ENCODE peak calls at places on chromosomes 7 and 10, in five cellular contexts. One of them, this sample, is unnamed. For H3K36me3 and H3K4me1, the result is how much of the 10 kb centered on the place peaks cover.

GRCh38 chr7:100219271-100219737 is 445 bp upstream of the PVRIG start:
- DNase-seq in heart left ventricle: no peak
- DNase-seq in CD8-positive, alpha-beta T cell: no peak
- DNase-seq in body of pancreas: no peak
- DNase-seq in ovary: no peak
- DNase-seq in this sample: no peak

GRCh38 chr10:36048236-36048635 is 406.1 kb upstream of the FZD8 start:
- DNase-seq in body of pancreas: no peak
- DNase-seq in ovary: no peak
- DNase-seq in CD8-positive, alpha-beta T cell: no peak
- DNase-seq in heart left ventricle: no peak
- DNase-seq in this sample: no peak

GRCh38 chr7:50690541-50691011 is 92.1 kb downstream of the GRB10 start:
- DNase-seq in CD8-positive, alpha-beta T cell: no peak
- DNase-seq in ovary: no peak
- DNase-seq in heart left ventricle: no peak
- DNase-seq in body of pancreas: no peak
- DNase-seq in this sample: no peak

GRCh38 chr10:118002581-118002980 is 44.2 kb downstream of the RAB11FIP2 start:
- DNase-seq in CD8-positive, alpha-beta T cell: no peak
- DNase-seq in heart left ventricle: no peak
- DNase-seq in ovary: no peak
- DNase-seq in body of pancreas: no peak
- DNase-seq in this sample: no peak

GRCh38 chr10:4662576-4663161 is 163.3 kb upstream of the AKR1E2 start:
- DNase-seq in heart left ventricle: no peak
- DNase-seq in ovary: peak
- DNase-seq in body of pancreas: no peak
- DNase-seq in CD8-positive, alpha-beta T cell: no peak
- DNase-seq in this sample: peak

GRCh38 chr7:47780555-47780954 is 167.7 kb downstream of the PKD1L1 start:
- DNase-seq in heart left ventricle: no peak
- DNase-seq in CD8-positive, alpha-beta T cell: no peak
- DNase-seq in body of pancreas: no peak
- DNase-seq in ovary: no peak
- DNase-seq in this sample: no peak

GRCh38 chr7:114934074-114934473 is 12.2 kb downstream of the MDFIC start:
- DNase-seq in CD8-positive, alpha-beta T cell: no peak
- DNase-seq in ovary: no peak
- DNase-seq in heart left ventricle: no peak
- DNase-seq in body of pancreas: no peak
- DNase-seq in this sample: no peak

GRCh38 chr10:30510184-30510931 is 76.4 kb downstream of the MAP3K8 start:
- DNase-seq in body of pancreas: no peak
- DNase-seq in ovary: no peak
- DNase-seq in CD8-positive, alpha-beta T cell: no peak
- DNase-seq in heart left ventricle: no peak
- DNase-seq in this sample: peak

GRCh38 chr7:23235688-23236280 is 10.8 kb upstream of the GPNMB start:
- DNase-seq in heart left ventricle: no peak
- DNase-seq in CD8-positive, alpha-beta T cell: no peak
- DNase-seq in body of pancreas: no peak
- DNase-seq in ovary: no peak
- DNase-seq in this sample: peak

GRCh38 chr7:141551080-141551772 is at the start of gene AGK:
- DNase-seq in heart left ventricle: peak
- DNase-seq in body of pancreas: peak
- DNase-seq in ovary: peak
- DNase-seq in CD8-positive, alpha-beta T cell: peak
- DNase-seq in this sample: peak

GRCh38 chr10:75972494-75973276 is 541.3 kb downstream of the LRMDA start:
- DNase-seq in body of pancreas: no peak
- DNase-seq in CD8-positive, alpha-beta T cell: no peak
- DNase-seq in ovary: peak
- DNase-seq in heart left ventricle: no peak
- DNase-seq in this sample: no peak

GRCh38 chr10:32161586-32161985 is 105.4 kb upstream of the KIF5B start:
- DNase-seq in CD8-positive, alpha-beta T cell: no peak
- DNase-seq in heart left ventricle: no peak
- DNase-seq in body of pancreas: no peak
- DNase-seq in ovary: no peak
- DNase-seq in this sample: no peak

GRCh38 chr7:20241491-20242261 is 24.5 kb upstream of the MACC1 start:
- DNase-seq in body of pancreas: no peak
- DNase-seq in CD8-positive, alpha-beta T cell: no peak
- DNase-seq in heart left ventricle: no peak
- DNase-seq in ovary: no peak
- DNase-seq in this sample: no peak

GRCh38 chr7:3835102-3835501 is 534.0 kb downstream of the SDK1 start:
- DNase-seq in body of pancreas: no peak
- DNase-seq in CD8-positive, alpha-beta T cell: no peak
- DNase-seq in ovary: no peak
- DNase-seq in heart left ventricle: no peak
- DNase-seq in this sample: no peak

GRCh38 chr7:40865441-40866233 is 730.8 kb downstream of the SUGCT start:
- DNase-seq in ovary: no peak
- DNase-seq in CD8-positive, alpha-beta T cell: no peak
- DNase-seq in body of pancreas: no peak
- DNase-seq in heart left ventricle: no peak
- DNase-seq in this sample: no peak
- H3K36me3 ChIP-seq in ovary: under half
- H3K36me3 ChIP-seq in CD8-positive, alpha-beta T cell: under half
- H3K36me3 ChIP-seq in body of pancreas: under half
- H3K36me3 ChIP-seq in heart left ventricle: under half
- H3K36me3 ChIP-seq in this sample: under half

DNA sequence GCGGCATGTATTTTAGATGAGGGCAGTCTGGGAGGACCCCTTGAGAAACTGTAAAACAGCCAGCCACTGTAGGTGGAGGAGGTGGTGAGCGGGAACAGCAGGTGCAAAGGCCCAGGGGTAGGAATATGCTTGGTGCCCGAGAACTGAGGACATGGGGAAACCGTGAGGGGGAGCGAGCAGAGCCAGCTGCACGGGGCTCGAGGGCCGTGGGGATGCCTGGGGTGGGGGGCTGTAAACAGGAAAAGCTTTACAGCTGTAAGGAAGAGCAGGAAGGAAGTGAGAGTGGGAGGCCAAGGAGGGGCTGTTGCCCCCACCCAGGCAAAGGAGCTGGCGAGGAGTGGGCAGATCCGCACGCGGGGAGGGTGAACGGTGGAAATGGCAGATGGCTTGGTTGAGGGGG is 34.3 kb downstream of the ZMIZ1 start:
- DNase-seq in CD8-positive, alpha-beta T cell: no peak
- DNase-seq in body of pancreas: no peak
- DNase-seq in heart left ventricle: no peak
- DNase-seq in ovary: no peak
- DNase-seq in this sample: no peak
- H3K4me1 ChIP-seq in CD8-positive, alpha-beta T cell: under half
- H3K4me1 ChIP-seq in body of pancreas: half or more
- H3K4me1 ChIP-seq in heart left ventricle: half or more
- H3K4me1 ChIP-seq in ovary: half or more
- H3K4me1 ChIP-seq in this sample: under half

GRCh38 chr10:87659571-87660483 is at the start of gene PAPSS2:
- DNase-seq in CD8-positive, alpha-beta T cell: no peak
- DNase-seq in ovary: peak
- DNase-seq in heart left ventricle: peak
- DNase-seq in body of pancreas: peak
- DNase-seq in this sample: peak
- TF ChIP-seq CTCF in CD8-positive, alpha-beta T cell: no peak
- TF ChIP-seq CTCF in ovary: no peak
- TF ChIP-seq CTCF in heart left ventricle: no peak
- TF ChIP-seq CTCF in body of pancreas: no peak
- TF ChIP-seq CTCF in this sample: no peak

GRCh38 chr10:80153460-80153859 is 20.9 kb downstream of the PLAC9 start:
- DNase-seq in CD8-positive, alpha-beta T cell: no peak
- DNase-seq in body of pancreas: no peak
- DNase-seq in heart left ventricle: no peak
- DNase-seq in ovary: no peak
- DNase-seq in this sample: no peak
- H3K36me3 ChIP-seq in CD8-positive, alpha-beta T cell: under half
- H3K36me3 ChIP-seq in body of pancreas: under half
- H3K36me3 ChIP-seq in heart left ventricle: half or more
- H3K36me3 ChIP-seq in ovary: under half
- H3K36me3 ChIP-seq in this sample: half or more

GRCh38 chr7:131568510-131568909 is 12.1 kb upstream of the PODXL start:
- DNase-seq in CD8-positive, alpha-beta T cell: no peak
- DNase-seq in heart left ventricle: no peak
- DNase-seq in ovary: no peak
- DNase-seq in body of pancreas: no peak
- DNase-seq in this sample: no peak
- H3K4me1 ChIP-seq in CD8-positive, alpha-beta T cell: under half
- H3K4me1 ChIP-seq in heart left ventricle: under half
- H3K4me1 ChIP-seq in ovary: under half
- H3K4me1 ChIP-seq in body of pancreas: under half
- H3K4me1 ChIP-seq in this sample: under half

GRCh38 chr10:98795467-98795866 is 348.7 kb upstream of the HPS1 start:
- DNase-seq in CD8-positive, alpha-beta T cell: no peak
- DNase-seq in body of pancreas: peak
- DNase-seq in heart left ventricle: no peak
- DNase-seq in ovary: no peak
- DNase-seq in this sample: no peak

GRCh38 chr10:98790817-98791216 is 344.1 kb upstream of the HPS1 start:
- DNase-seq in heart left ventricle: no peak
- DNase-seq in CD8-positive, alpha-beta T cell: no peak
- DNase-seq in ovary: no peak
- DNase-seq in body of pancreas: no peak
- DNase-seq in this sample: no peak
- TF ChIP-seq CTCF in heart left ventricle: no peak
- TF ChIP-seq CTCF in CD8-positive, alpha-beta T cell: no peak
- TF ChIP-seq CTCF in ovary: no peak
- TF ChIP-seq CTCF in body of pancreas: no peak
- TF ChIP-seq CTCF in this sample: peak

DNA sequence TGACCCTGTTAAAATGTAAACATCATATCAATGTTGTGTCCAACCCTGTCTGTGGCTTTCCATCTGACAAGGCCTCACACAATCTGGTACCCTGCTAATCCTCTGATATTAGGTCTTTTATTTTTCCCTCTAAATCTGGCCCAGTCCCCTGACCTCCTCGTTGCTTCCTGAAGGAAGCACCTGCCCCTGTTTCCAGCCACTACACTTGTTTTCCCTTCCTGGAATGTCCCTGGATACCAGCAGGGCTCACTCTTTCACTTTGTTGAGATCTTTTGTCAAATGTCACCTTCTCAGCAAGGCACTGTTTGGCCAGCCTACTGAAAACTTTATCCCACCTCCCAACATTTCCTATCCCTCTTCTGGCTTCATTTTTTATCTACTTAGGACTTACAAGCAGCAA is 2.1 kb downstream of the SAMD9L start:
- DNase-seq in body of pancreas: no peak
- DNase-seq in heart left ventricle: no peak
- DNase-seq in ovary: no peak
- DNase-seq in CD8-positive, alpha-beta T cell: no peak
- DNase-seq in this sample: no peak
- H3K36me3 ChIP-seq in body of pancreas: under half
- H3K36me3 ChIP-seq in heart left ventricle: under half
- H3K36me3 ChIP-seq in ovary: under half
- H3K36me3 ChIP-seq in CD8-positive, alpha-beta T cell: under half
- H3K36me3 ChIP-seq in this sample: under half

DNA sequence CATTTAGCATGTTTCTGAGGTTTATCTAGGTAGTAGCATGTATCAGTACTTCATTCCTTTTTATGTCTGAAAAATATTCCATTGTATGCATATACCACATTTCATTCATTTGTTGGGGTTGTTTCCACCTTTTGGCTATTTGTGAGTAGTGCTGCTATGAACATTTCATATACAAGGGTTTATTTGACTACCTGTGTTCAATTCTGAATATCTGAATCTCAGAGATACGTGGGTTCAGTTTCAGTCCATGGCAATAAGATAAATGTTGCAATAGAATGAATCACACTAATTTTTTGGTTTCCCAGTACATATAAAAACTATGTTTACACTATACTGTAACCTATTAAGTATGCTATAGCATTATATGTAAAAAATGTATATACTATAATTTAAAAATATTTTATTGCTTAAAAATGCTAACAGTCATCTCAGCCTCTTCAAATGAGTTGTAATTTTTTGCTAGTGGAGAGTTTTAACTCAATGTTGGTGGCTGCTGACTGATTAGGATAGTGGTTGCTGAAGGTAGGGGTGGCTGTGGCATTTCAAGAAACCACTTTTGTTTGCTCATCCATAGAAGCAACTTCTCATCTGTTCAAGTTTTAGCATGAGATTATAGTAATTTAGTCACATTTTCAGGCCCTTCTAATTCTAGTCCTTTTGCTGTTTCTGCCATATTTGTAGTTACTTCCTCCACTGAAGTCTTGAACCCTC is 13.9 kb downstream of the PLEKHA1 start:
- DNase-seq in ovary: no peak
- DNase-seq in body of pancreas: no peak
- DNase-seq in CD8-positive, alpha-beta T cell: no peak
- DNase-seq in heart left ventricle: no peak
- DNase-seq in this sample: no peak
- H3K4me1 ChIP-seq in ovary: under half
- H3K4me1 ChIP-seq in body of pancreas: under half
- H3K4me1 ChIP-seq in CD8-positive, alpha-beta T cell: under half
- H3K4me1 ChIP-seq in heart left ventricle: under half
- H3K4me1 ChIP-seq in this sample: under half

GRCh38 chr10:68792115-68792514 is 35.2 kb upstream of the STOX1 start:
- DNase-seq in ovary: no peak
- DNase-seq in heart left ventricle: no peak
- DNase-seq in CD8-positive, alpha-beta T cell: no peak
- DNase-seq in body of pancreas: no peak
- DNase-seq in this sample: no peak
- TF ChIP-seq CTCF in ovary: no peak
- TF ChIP-seq CTCF in heart left ventricle: no peak
- TF ChIP-seq CTCF in CD8-positive, alpha-beta T cell: peak
- TF ChIP-seq CTCF in body of pancreas: no peak
- TF ChIP-seq CTCF in this sample: no peak

This sample was measured in tibial artery.